ENCODE peak calls at places on chromosomes 1 and 21, in nine cellular contexts. One of them, this sample, is unnamed.

GRCh38 chr1:110250749-110251148 is 40.6 kb downstream of the KCNC4 start:
- DNase-seq in fibroblast of the aortic adventitia: no peak
- DNase-seq in IMR-90: no peak
- DNase-seq in fibroblast of mammary gland: no peak
- DNase-seq in fibroblast of pulmonary artery: no peak
- DNase-seq in fibroblast of villous mesenchyme: no peak
- DNase-seq in iPS DF 6.9: no peak
- DNase-seq in HCT116: no peak
- DNase-seq in skeletal muscle cell: no peak
- DNase-seq in this sample: no peak

GRCh38 chr1:179529482-179529881 is 46.3 kb downstream of the NPHS2 start:
- DNase-seq in fibroblast of mammary gland: no peak
- DNase-seq in fibroblast of villous mesenchyme: no peak
- DNase-seq in iPS DF 6.9: peak
- DNase-seq in fibroblast of pulmonary artery: no peak
- DNase-seq in fibroblast of the aortic adventitia: no peak
- DNase-seq in HCT116: no peak
- DNase-seq in skeletal muscle cell: no peak
- DNase-seq in IMR-90: no peak
- DNase-seq in this sample: no peak

GRCh38 chr1:117061986-117062415 is 1.9 kb downstream of the TTF2 start:
- DNase-seq in IMR-90: peak
- DNase-seq in fibroblast of villous mesenchyme: peak
- DNase-seq in iPS DF 6.9: no peak
- DNase-seq in HCT116: no peak
- DNase-seq in fibroblast of the aortic adventitia: peak
- DNase-seq in skeletal muscle cell: peak
- DNase-seq in fibroblast of mammary gland: peak
- DNase-seq in fibroblast of pulmonary artery: peak
- DNase-seq in this sample: peak

GRCh38 chr1:101995984-101996731 is 568 bp downstream of the OLFM3 start:
- DNase-seq in fibroblast of villous mesenchyme: no peak
- DNase-seq in skeletal muscle cell: no peak
- DNase-seq in iPS DF 6.9: no peak
- DNase-seq in HCT116: no peak
- DNase-seq in IMR-90: no peak
- DNase-seq in fibroblast of the aortic adventitia: no peak
- DNase-seq in fibroblast of pulmonary artery: no peak
- DNase-seq in fibroblast of mammary gland: no peak
- DNase-seq in this sample: no peak

GRCh38 chr1:53525595-53525994 is 66.4 kb downstream of the DMRTB1 start:
- DNase-seq in IMR-90: no peak
- DNase-seq in fibroblast of pulmonary artery: no peak
- DNase-seq in HCT116: no peak
- DNase-seq in fibroblast of villous mesenchyme: no peak
- DNase-seq in fibroblast of the aortic adventitia: no peak
- DNase-seq in fibroblast of mammary gland: no peak
- DNase-seq in iPS DF 6.9: no peak
- DNase-seq in skeletal muscle cell: no peak
- DNase-seq in this sample: no peak

GRCh38 chr1:8202182-8202905 is 115.6 kb upstream of the SLC45A1 start:
- DNase-seq in HCT116: peak
- DNase-seq in IMR-90: peak
- DNase-seq in fibroblast of villous mesenchyme: peak
- DNase-seq in iPS DF 6.9: no peak
- DNase-seq in fibroblast of pulmonary artery: peak
- DNase-seq in fibroblast of the aortic adventitia: peak
- DNase-seq in skeletal muscle cell: peak
- DNase-seq in fibroblast of mammary gland: peak
- DNase-seq in this sample: peak

GRCh38 chr1:161890574-161890973 is 124.5 kb downstream of the ATF6 start:
- DNase-seq in fibroblast of the aortic adventitia: no peak
- DNase-seq in HCT116: no peak
- DNase-seq in fibroblast of villous mesenchyme: no peak
- DNase-seq in IMR-90: no peak
- DNase-seq in fibroblast of pulmonary artery: no peak
- DNase-seq in iPS DF 6.9: no peak
- DNase-seq in skeletal muscle cell: no peak
- DNase-seq in fibroblast of mammary gland: no peak
- DNase-seq in this sample: no peak

GRCh38 chr1:150162862-150163706 is 13.4 kb downstream of the PLEKHO1 start:
- DNase-seq in HCT116: no peak
- DNase-seq in iPS DF 6.9: peak
- DNase-seq in fibroblast of villous mesenchyme: peak
- DNase-seq in fibroblast of pulmonary artery: peak
- DNase-seq in IMR-90: peak
- DNase-seq in fibroblast of the aortic adventitia: peak
- DNase-seq in fibroblast of mammary gland: peak
- DNase-seq in skeletal muscle cell: peak
- DNase-seq in this sample: peak

GRCh38 chr1:159981351-159982055 is 27.5 kb upstream of the SLAMF9 start:
- DNase-seq in fibroblast of the aortic adventitia: no peak
- DNase-seq in fibroblast of pulmonary artery: no peak
- DNase-seq in iPS DF 6.9: no peak
- DNase-seq in HCT116: no peak
- DNase-seq in fibroblast of villous mesenchyme: no peak
- DNase-seq in skeletal muscle cell: no peak
- DNase-seq in IMR-90: no peak
- DNase-seq in fibroblast of mammary gland: no peak
- DNase-seq in this sample: no peak

GRCh38 chr1:39876136-39876535 is 7.2 kb downstream of the TRIT1 start:
- DNase-seq in HCT116: no peak
- DNase-seq in iPS DF 6.9: no peak
- DNase-seq in skeletal muscle cell: no peak
- DNase-seq in IMR-90: no peak
- DNase-seq in fibroblast of pulmonary artery: no peak
- DNase-seq in fibroblast of villous mesenchyme: no peak
- DNase-seq in fibroblast of mammary gland: no peak
- DNase-seq in fibroblast of the aortic adventitia: no peak
- DNase-seq in this sample: no peak

GRCh38 chr1:206784471-206784903 is 12.2 kb upstream of the IL10 start:
- DNase-seq in fibroblast of the aortic adventitia: no peak
- DNase-seq in fibroblast of pulmonary artery: no peak
- DNase-seq in fibroblast of mammary gland: no peak
- DNase-seq in fibroblast of villous mesenchyme: no peak
- DNase-seq in HCT116: no peak
- DNase-seq in skeletal muscle cell: no peak
- DNase-seq in iPS DF 6.9: no peak
- DNase-seq in IMR-90: no peak
- DNase-seq in this sample: no peak

GRCh38 chr1:234608720-234609527 is 1.1 kb downstream of the IRF2BP2 start:
- DNase-seq in fibroblast of the aortic adventitia: peak
- DNase-seq in iPS DF 6.9: no peak
- DNase-seq in IMR-90: no peak
- DNase-seq in fibroblast of pulmonary artery: peak
- DNase-seq in skeletal muscle cell: no peak
- DNase-seq in fibroblast of mammary gland: peak
- DNase-seq in fibroblast of villous mesenchyme: peak
- DNase-seq in HCT116: no peak
- DNase-seq in this sample: peak

GRCh38 chr1:30425046-30425445 is 298.3 kb downstream of the MATN1 start:
- DNase-seq in IMR-90: no peak
- DNase-seq in fibroblast of pulmonary artery: no peak
- DNase-seq in HCT116: no peak
- DNase-seq in iPS DF 6.9: no peak
- DNase-seq in fibroblast of the aortic adventitia: no peak
- DNase-seq in fibroblast of villous mesenchyme: no peak
- DNase-seq in skeletal muscle cell: no peak
- DNase-seq in fibroblast of mammary gland: no peak
- DNase-seq in this sample: no peak

GRCh38 chr1:214974002-214974401 is 108.5 kb upstream of the KCNK2 start:
- DNase-seq in fibroblast of the aortic adventitia: no peak
- DNase-seq in fibroblast of pulmonary artery: no peak
- DNase-seq in fibroblast of villous mesenchyme: no peak
- DNase-seq in fibroblast of mammary gland: no peak
- DNase-seq in IMR-90: no peak
- DNase-seq in HCT116: no peak
- DNase-seq in iPS DF 6.9: no peak
- DNase-seq in skeletal muscle cell: no peak
- DNase-seq in this sample: no peak

GRCh38 chr1:207027221-207027777 is 5.3 kb downstream of the C1orf116 start:
- DNase-seq in IMR-90: peak
- DNase-seq in fibroblast of pulmonary artery: no peak
- DNase-seq in fibroblast of the aortic adventitia: no peak
- DNase-seq in fibroblast of villous mesenchyme: no peak
- DNase-seq in iPS DF 6.9: no peak
- DNase-seq in skeletal muscle cell: no peak
- DNase-seq in fibroblast of mammary gland: no peak
- DNase-seq in HCT116: peak
- DNase-seq in this sample: no peak

GRCh38 chr1:235049217-235049616 is 79.4 kb downstream of the TOMM20 start:
- DNase-seq in iPS DF 6.9: no peak
- DNase-seq in skeletal muscle cell: no peak
- DNase-seq in fibroblast of mammary gland: no peak
- DNase-seq in IMR-90: no peak
- DNase-seq in fibroblast of villous mesenchyme: no peak
- DNase-seq in fibroblast of pulmonary artery: no peak
- DNase-seq in HCT116: no peak
- DNase-seq in fibroblast of the aortic adventitia: no peak
- DNase-seq in this sample: no peak

GRCh38 chr1:50704126-50704525 is 255.9 kb downstream of the FAF1 start:
- DNase-seq in fibroblast of pulmonary artery: peak
- DNase-seq in fibroblast of mammary gland: peak
- DNase-seq in HCT116: peak
- DNase-seq in fibroblast of the aortic adventitia: peak
- DNase-seq in fibroblast of villous mesenchyme: peak
- DNase-seq in iPS DF 6.9: peak
- DNase-seq in skeletal muscle cell: no peak
- DNase-seq in IMR-90: peak
- DNase-seq in this sample: peak

GRCh38 chr1:45621501-45621836 is 2.4 kb downstream of the CCDC17 start:
- DNase-seq in fibroblast of mammary gland: no peak
- DNase-seq in iPS DF 6.9: no peak
- DNase-seq in fibroblast of the aortic adventitia: no peak
- DNase-seq in fibroblast of villous mesenchyme: no peak
- DNase-seq in fibroblast of pulmonary artery: no peak
- DNase-seq in IMR-90: no peak
- DNase-seq in HCT116: no peak
- DNase-seq in skeletal muscle cell: no peak
- DNase-seq in this sample: no peak

GRCh38 chr21:22758478-22758877 is 1760.3 kb downstream of the NCAM2 start:
- DNase-seq in HCT116: no peak
- DNase-seq in fibroblast of villous mesenchyme: no peak
- DNase-seq in fibroblast of pulmonary artery: no peak
- DNase-seq in fibroblast of the aortic adventitia: no peak
- DNase-seq in IMR-90: no peak
- DNase-seq in iPS DF 6.9: no peak
- DNase-seq in skeletal muscle cell: peak
- DNase-seq in fibroblast of mammary gland: peak
- DNase-seq in this sample: peak

GRCh38 chr1:47915677-47916353 is 81.4 kb downstream of the TRABD2B start:
- DNase-seq in skeletal muscle cell: no peak
- DNase-seq in fibroblast of pulmonary artery: no peak
- DNase-seq in IMR-90: no peak
- DNase-seq in iPS DF 6.9: no peak
- DNase-seq in fibroblast of villous mesenchyme: no peak
- DNase-seq in fibroblast of mammary gland: no peak
- DNase-seq in fibroblast of the aortic adventitia: no peak
- DNase-seq in HCT116: no peak
- DNase-seq in this sample: no peak

GRCh38 chr1:3638027-3638426 is 11.9 kb downstream of the WRAP73 start:
- DNase-seq in HCT116: no peak
- DNase-seq in fibroblast of pulmonary artery: no peak
- DNase-seq in fibroblast of villous mesenchyme: no peak
- DNase-seq in iPS DF 6.9: no peak
- DNase-seq in fibroblast of the aortic adventitia: no peak
- DNase-seq in fibroblast of mammary gland: no peak
- DNase-seq in skeletal muscle cell: no peak
- DNase-seq in IMR-90: no peak
- DNase-seq in this sample: no peak

DNA sequence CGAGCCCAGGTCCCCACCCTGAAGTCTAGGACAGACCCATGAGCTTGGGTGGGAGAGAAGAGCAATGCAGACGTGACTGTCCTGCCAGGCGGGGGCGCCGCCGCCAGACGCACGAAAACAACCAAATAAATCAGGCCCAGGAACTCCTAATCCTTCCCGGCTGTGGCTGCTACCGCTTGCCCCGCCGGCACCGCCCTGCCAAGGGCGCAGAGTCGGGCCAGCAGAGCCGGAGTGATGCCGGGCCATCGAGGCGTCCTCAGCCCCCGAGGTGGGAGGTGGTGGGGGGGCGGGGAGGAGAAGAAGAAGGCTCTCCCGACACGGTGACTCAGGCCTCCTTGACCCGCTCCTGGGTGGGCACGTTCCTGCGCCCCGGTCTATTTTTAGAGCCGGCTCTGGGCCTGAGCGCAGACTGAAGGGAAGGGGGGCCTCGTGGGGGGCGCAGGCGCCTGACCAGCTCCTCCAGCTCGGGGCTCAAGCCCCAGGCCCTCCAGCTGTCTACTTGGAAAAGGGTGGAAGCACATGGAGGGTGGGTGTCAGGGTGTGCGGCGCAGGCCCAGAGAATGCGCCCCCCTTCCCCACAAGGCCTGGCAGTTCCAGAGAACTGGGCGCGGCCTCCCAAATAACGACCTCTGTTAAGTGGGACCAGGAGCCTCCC is 10.8 kb upstream of the COL16A1 start:
- DNase-seq in HCT116: no peak
- DNase-seq in IMR-90: peak
- DNase-seq in iPS DF 6.9: no peak
- DNase-seq in fibroblast of villous mesenchyme: peak
- DNase-seq in skeletal muscle cell: no peak
- DNase-seq in fibroblast of pulmonary artery: peak
- DNase-seq in fibroblast of the aortic adventitia: peak
- DNase-seq in fibroblast of mammary gland: peak
- DNase-seq in this sample: peak
- H3K4me3 ChIP-seq in HCT116: peak
- H3K4me3 ChIP-seq in IMR-90: no peak
- H3K4me3 ChIP-seq in iPS DF 6.9: peak
- H3K4me3 ChIP-seq in fibroblast of villous mesenchyme: peak
- H3K4me3 ChIP-seq in skeletal muscle cell: peak
- H3K4me3 ChIP-seq in fibroblast of pulmonary artery: peak
- H3K4me3 ChIP-seq in fibroblast of the aortic adventitia: peak
- H3K4me3 ChIP-seq in fibroblast of mammary gland: peak
- H3K4me3 ChIP-seq in this sample: peak

GRCh38 chr1:154500533-154500932 is 1.5 kb upstream of the TDRD10 start:
- DNase-seq in fibroblast of the aortic adventitia: no peak
- DNase-seq in HCT116: no peak
- DNase-seq in IMR-90: no peak
- DNase-seq in fibroblast of villous mesenchyme: no peak
- DNase-seq in fibroblast of mammary gland: no peak
- DNase-seq in iPS DF 6.9: no peak
- DNase-seq in skeletal muscle cell: no peak
- DNase-seq in fibroblast of pulmonary artery: no peak
- DNase-seq in this sample: no peak
- H3K4me3 ChIP-seq in fibroblast of the aortic adventitia: no peak
- H3K4me3 ChIP-seq in HCT116: no peak
- H3K4me3 ChIP-seq in IMR-90: no peak
- H3K4me3 ChIP-seq in fibroblast of villous mesenchyme: no peak
- H3K4me3 ChIP-seq in fibroblast of mammary gland: no peak
- H3K4me3 ChIP-seq in iPS DF 6.9: no peak
- H3K4me3 ChIP-seq in skeletal muscle cell: no peak
- H3K4me3 ChIP-seq in fibroblast of pulmonary artery: no peak
- H3K4me3 ChIP-seq in this sample: no peak

GRCh38 chr1:982765-983436 is 1.0 kb upstream of the PERM1 start:
- DNase-seq in iPS DF 6.9: no peak
- DNase-seq in fibroblast of villous mesenchyme: no peak
- DNase-seq in skeletal muscle cell: no peak
- DNase-seq in fibroblast of mammary gland: no peak
- DNase-seq in fibroblast of the aortic adventitia: no peak
- DNase-seq in IMR-90: no peak
- DNase-seq in fibroblast of pulmonary artery: no peak
- DNase-seq in HCT116: no peak
- DNase-seq in this sample: no peak
- H3K4me3 ChIP-seq in iPS DF 6.9: no peak
- H3K4me3 ChIP-seq in fibroblast of villous mesenchyme: no peak
- H3K4me3 ChIP-seq in skeletal muscle cell: no peak
- H3K4me3 ChIP-seq in fibroblast of mammary gland: no peak
- H3K4me3 ChIP-seq in fibroblast of the aortic adventitia: no peak
- H3K4me3 ChIP-seq in IMR-90: no peak
- H3K4me3 ChIP-seq in fibroblast of pulmonary artery: no peak
- H3K4me3 ChIP-seq in HCT116: no peak
- H3K4me3 ChIP-seq in this sample: no peak

GRCh38 chr21:46141767-46142580 is 13.4 kb downstream of the FTCD start:
- DNase-seq in HCT116: no peak
- DNase-seq in fibroblast of villous mesenchyme: no peak
- DNase-seq in skeletal muscle cell: no peak
- DNase-seq in iPS DF 6.9: no peak
- DNase-seq in fibroblast of the aortic adventitia: no peak
- DNase-seq in IMR-90: no peak
- DNase-seq in fibroblast of mammary gland: no peak
- DNase-seq in fibroblast of pulmonary artery: no peak
- DNase-seq in this sample: no peak
- H3K4me3 ChIP-seq in HCT116: no peak
- H3K4me3 ChIP-seq in fibroblast of villous mesenchyme: no peak
- H3K4me3 ChIP-seq in skeletal muscle cell: no peak
- H3K4me3 ChIP-seq in iPS DF 6.9: peak
- H3K4me3 ChIP-seq in fibroblast of the aortic adventitia: no peak
- H3K4me3 ChIP-seq in IMR-90: no peak
- H3K4me3 ChIP-seq in fibroblast of mammary gland: no peak
- H3K4me3 ChIP-seq in fibroblast of pulmonary artery: no peak
- H3K4me3 ChIP-seq in this sample: no peak

This sample was measured in choroid plexus epithelial cell.